ENCODE peak calls at places on chromosomes 12 and 14, in ten cellular contexts. O is activated T-helper 9 cell treated with anti-CD3 and anti-CD28 coated beads, Interleukin-2, amount 50 U/mL, for 16 hours; S is stimulated activated CD4-positive, alpha-beta T cell treated with anti-CD3 and anti-CD28 coated beads, Interleukin-4, amount 100 ng/mL, for 24 hours; A is choroid plexus epithelial cell; G is amygdala; C is GM23338; T is ovary; W is GM10248; D is progenitor cell of endocrine pancreas; J is endodermal cell. K is an unnamed sample.

GRCh38 chr12:62250671-62251608 is 9.3 kb upstream of the USP15 start:
- DNase-seq in O (no peak), S (no peak), A (peak), G (no peak), C (no peak), T (no peak), W (peak), D (no peak), J (no peak), K (no peak)

GRCh38 chr12:53004178-53004577 is 2.1 kb upstream of the EIF4B start:
- DNase-seq in O (no peak), S (no peak), A (peak), G (no peak), C (peak), T (no peak), W (no peak), D (no peak), J (peak), K (no peak)

GRCh38 chr12:118035194-118036041 is 18.9 kb downstream of the RFC5 start:
- DNase-seq in O (no peak), S (no peak), A (no peak), G (no peak), C (no peak), T (no peak), W (peak), D (no peak), J (peak), K (no peak)

GRCh38 chr14:102902523-102903247 is 19.8 kb upstream of the AMN start:
- DNase-seq in O (no peak), S (no peak), A (no peak), G (no peak), C (no peak), T (no peak), W (no peak), D (no peak), J (no peak), K (no peak)

GRCh38 chr14:33634631-33635030 is 316.2 kb downstream of the EGLN3 start:
- DNase-seq in O (no peak), S (no peak), A (peak), G (no peak), C (no peak), T (no peak), W (no peak), D (no peak), J (no peak), K (no peak)

GRCh38 chr14:106872619-106873446 is 1346.5 kb downstream of the TMEM121 start:
- DNase-seq in O (peak), S (peak), A (no peak), G (no peak), C (peak), T (peak), W (peak), D (no peak), J (peak), K (peak)

GRCh38 chr12:100661300-100661951 is 87.9 kb downstream of the GAS2L3 start:
- DNase-seq in O (no peak), S (no peak), A (peak), G (no peak), C (peak), T (no peak), W (no peak), D (no peak), J (peak), K (no peak)

GRCh38 chr12:124746649-124747425 is 116.8 kb downstream of the SCARB1 start:
- DNase-seq in O (no peak), S (no peak), A (no peak), G (no peak), C (no peak), T (no peak), W (no peak), D (no peak), J (peak), K (no peak)

GRCh38 chr14:37246427-37246829 is 48.7 kb downstream of the MIPOL1 start:
- DNase-seq in O (no peak), S (no peak), A (peak), G (no peak), C (peak), T (no peak), W (peak), D (no peak), J (no peak), K (no peak)

GRCh38 chr12:31583878-31584277 is 7.1 kb downstream of the DENND5B start:
- DNase-seq in O (no peak), S (no peak), A (no peak), G (no peak), C (no peak), T (no peak), W (no peak), D (no peak), J (no peak), K (no peak)